ENCODE peak calls at places on chromosomes 7 and 10, in four cellular contexts. One of them, this sample, is unnamed.

GRCh38 chr7:28078036-28078901 is 102.3 kb downstream of the JAZF1 start:
- DNase-seq in NCI-H1092 treated with DMSO at 0.1 percent for 48 hours: peak; percentile 69
- DNase-seq in NCI-H460: peak; percentile 75
- DNase-seq in NCI-H2081: peak; percentile 27
- DNase-seq in this sample: peak; percentile 47

GRCh38 chr7:2939193-2939885 is 95.2 kb upstream of the GNA12 start:
- DNase-seq in NCI-H2081: no peak
- DNase-seq in NCI-H460: no peak
- DNase-seq in NCI-H1092 treated with DMSO at 0.1 percent for 48 hours: no peak
- DNase-seq in this sample: no peak

GRCh38 chr10:132655735-132656134 is 118.1 kb downstream of the INPP5A start:
- DNase-seq in NCI-H2081: no peak
- DNase-seq in NCI-H1092 treated with DMSO at 0.1 percent for 48 hours: no peak
- DNase-seq in NCI-H460: no peak
- DNase-seq in this sample: no peak

GRCh38 chr10:122541541-122542002 is 19.0 kb upstream of the DMBT1 start:
- DNase-seq in NCI-H1092 treated with DMSO at 0.1 percent for 48 hours: no peak
- DNase-seq in NCI-H2081: no peak
- DNase-seq in NCI-H460: no peak
- DNase-seq in this sample: no peak

GRCh38 chr10:58700576-58700975 is 187.9 kb downstream of the BICC1 start:
- DNase-seq in NCI-H2081: no peak
- DNase-seq in NCI-H1092 treated with DMSO at 0.1 percent for 48 hours: no peak
- DNase-seq in NCI-H460: no peak
- DNase-seq in this sample: no peak

GRCh38 chr10:97718659-97719142 is 5.2 kb downstream of the MARVELD1 start:
- DNase-seq in NCI-H1092 treated with DMSO at 0.1 percent for 48 hours: no peak
- DNase-seq in NCI-H2081: peak; percentile 25
- DNase-seq in NCI-H460: peak; percentile 78
- DNase-seq in this sample: peak; percentile 52

GRCh38 chr7:129222064-129222463 is 2.8 kb upstream of the AHCYL2 start:
- DNase-seq in NCI-H460: no peak
- DNase-seq in NCI-H1092 treated with DMSO at 0.1 percent for 48 hours: no peak
- DNase-seq in NCI-H2081: no peak
- DNase-seq in this sample: peak; percentile 94

GRCh38 chr7:127516320-127516719 is 69.1 kb downstream of the GCC1 start:
- DNase-seq in NCI-H460: no peak
- DNase-seq in NCI-H1092 treated with DMSO at 0.1 percent for 48 hours: no peak
- DNase-seq in NCI-H2081: no peak
- DNase-seq in this sample: no peak

GRCh38 chr10:132839061-132839460 is 53.1 kb upstream of the NKX6-2 start:
- DNase-seq in NCI-H2081: no peak
- DNase-seq in NCI-H1092 treated with DMSO at 0.1 percent for 48 hours: no peak
- DNase-seq in NCI-H460: no peak
- DNase-seq in this sample: no peak

GRCh38 chr7:141156446-141156845 is 82.6 kb downstream of the TMEM178B start:
- DNase-seq in NCI-H2081: no peak
- DNase-seq in NCI-H460: no peak
- DNase-seq in NCI-H1092 treated with DMSO at 0.1 percent for 48 hours: no peak
- DNase-seq in this sample: peak; percentile 82

GRCh38 chr7:85286449-85286848 is 99.6 kb upstream of the SEMA3D start:
- DNase-seq in NCI-H460: no peak
- DNase-seq in NCI-H1092 treated with DMSO at 0.1 percent for 48 hours: no peak
- DNase-seq in NCI-H2081: no peak
- DNase-seq in this sample: no peak

GRCh38 chr7:150450491-150450992 is at the start of gene GIMAP8:
- DNase-seq in NCI-H460: no peak
- DNase-seq in NCI-H2081: no peak
- DNase-seq in NCI-H1092 treated with DMSO at 0.1 percent for 48 hours: no peak
- DNase-seq in this sample: peak; percentile 7

GRCh38 chr10:88802430-88802829 is at the start of gene LIPM:
- DNase-seq in NCI-H2081: no peak
- DNase-seq in NCI-H1092 treated with DMSO at 0.1 percent for 48 hours: no peak
- DNase-seq in NCI-H460: no peak
- DNase-seq in this sample: no peak

GRCh38 chr10:11011966-11012365 is 5.7 kb upstream of the CELF2 start:
- DNase-seq in NCI-H460: no peak
- DNase-seq in NCI-H1092 treated with DMSO at 0.1 percent for 48 hours: no peak
- DNase-seq in NCI-H2081: no peak
- DNase-seq in this sample: no peak

GRCh38 chr10:9297580-9297979 is 1243.1 kb downstream of the GATA3 start:
- DNase-seq in NCI-H1092 treated with DMSO at 0.1 percent for 48 hours: no peak
- DNase-seq in NCI-H2081: no peak
- DNase-seq in NCI-H460: no peak
- DNase-seq in this sample: no peak

GRCh38 chr7:81299711-81300110 is 380.9 kb upstream of the SEMA3C start:
- DNase-seq in NCI-H460: no peak
- DNase-seq in NCI-H2081: no peak
- DNase-seq in NCI-H1092 treated with DMSO at 0.1 percent for 48 hours: no peak
- DNase-seq in this sample: no peak